ENCODE peak calls at places on chromosomes 6 and 20, in five cellular contexts. F is astrocyte of the cerebellum, W is gastrocnemius medialis, L is transverse colon, U is dorsolateral prefrontal cortex. K is an unnamed sample.

GRCh38 chr20:38452880-38453624 is 17.9 kb upstream of the SNHG17 start:
- DNase-seq in F (peak; percentile 11), W (no peak), L (no peak), U (no peak), K (no peak)

GRCh38 chr6:138544521-138544920 is 45.2 kb upstream of the NHSL1 start:
- DNase-seq in F (no peak), W (no peak), L (no peak), U (no peak), K (no peak)

GRCh38 chr20:63791497-63792156 is 39.4 kb downstream of the ZBTB46 start:
- DNase-seq in F (no peak), W (no peak), L (no peak), U (no peak), K (no peak)

GRCh38 chr6:146968041-146968760 is 236.0 kb upstream of the STXBP5 start:
- DNase-seq in F (peak; percentile 74), W (no peak), L (no peak), U (no peak), K (peak; percentile 54)

GRCh38 chr20:46324379-46324778 is 16.1 kb upstream of the CDH22 start:
- DNase-seq in F (no peak), W (no peak), L (no peak), U (no peak), K (no peak)

GRCh38 chr20:3811421-3812258 is 8.7 kb upstream of the AP5S1 start:
- DNase-seq in F (peak; percentile 96), W (peak; percentile 96), L (peak; percentile 98), U (peak; percentile 98), K (peak; percentile 91)

GRCh38 chr6:31142356-31142755 is 3.5 kb upstream of the PSORS1C2 start:
- DNase-seq in F (no peak), W (no peak), L (no peak), U (no peak), K (no peak)

GRCh38 chr20:23050847-23051627 is 1.6 kb upstream of the THBD start:
- DNase-seq in F (peak; percentile 52), W (peak; percentile 55), L (peak; percentile 54), U (no peak), K (no peak)

GRCh38 chr20:63653041-63653973 is at the start of gene STMN3:
- DNase-seq in F (peak; percentile 62), W (peak; percentile 43), L (peak; percentile 83), U (peak; percentile 93), K (peak; percentile 9)

GRCh38 chr6:132919476-132919875 is 105.1 kb downstream of the RPS12 start:
- DNase-seq in F (peak; percentile 87), W (peak; percentile 51), L (peak; percentile 21), U (no peak), K (peak; percentile 59)

GRCh38 chr20:57460781-57461465 is 64.0 kb downstream of the CTCFL start:
- DNase-seq in F (no peak), W (no peak), L (no peak), U (no peak), K (no peak)

GRCh38 chr6:132863895-132864294 is 49.5 kb downstream of the RPS12 start:
- DNase-seq in F (no peak), W (no peak), L (no peak), U (no peak), K (no peak)

GRCh38 chr6:52423971-52424381 is 3.8 kb downstream of the EFHC1 start:
- DNase-seq in F (peak; percentile 88), W (no peak), L (no peak), U (no peak), K (peak; percentile 47)

GRCh38 chr20:44448753-44449546 is 26.7 kb upstream of the TTPAL start:
- DNase-seq in F (no peak), W (no peak), L (peak; percentile 52), U (no peak), K (no peak)

GRCh38 chr6:106973841-106974336 is 640 bp downstream of the CD24 start:
- DNase-seq in F (no peak), W (no peak), L (no peak), U (no peak), K (no peak)

GRCh38 chr20:50591233-50591852 is 81.2 kb downstream of the PTPN1 start:
- DNase-seq in F (no peak), W (no peak), L (no peak), U (no peak), K (no peak)

GRCh38 chr6:106387875-106388274 is 27.4 kb downstream of the CRYBG1 start:
- DNase-seq in F (no peak), W (no peak), L (no peak), U (no peak), K (no peak)

GRCh38 chr6:99993533-99994251 is at the start of gene MCHR2:
- DNase-seq in F (no peak), W (no peak), L (no peak), U (peak; percentile 48), K (no peak)

GRCh38 chr6:3775906-3776305 is 24.4 kb upstream of the PXDC1 start:
- DNase-seq in F (no peak), W (no peak), L (no peak), U (no peak), K (no peak)

GRCh38 chr6:126268087-126268486 is 71.8 kb upstream of the CENPW start:
- DNase-seq in F (no peak), W (no peak), L (no peak), U (no peak), K (no peak)

GRCh38 chr20:5474646-5475550 is 158.1 kb upstream of the PROKR2 start:
- DNase-seq in F (no peak), W (no peak), L (no peak), U (no peak), K (no peak)

GRCh38 chr6:41958022-41958856 is 16.6 kb upstream of the CCND3 start:
- DNase-seq in F (no peak), W (no peak), L (no peak), U (no peak), K (no peak)

GRCh38 chr6:93568169-93568568 is 148.8 kb upstream of the EPHA7 start:
- DNase-seq in F (no peak), W (no peak), L (no peak), U (no peak), K (no peak)

GRCh38 chr6:133408543-133408942 is 167.4 kb downstream of the EYA4 start:
- DNase-seq in F (no peak), W (no peak), L (no peak), U (no peak), K (no peak)

GRCh38 chr6:14309516-14309915 is 191.9 kb downstream of the CD83 start:
- DNase-seq in F (no peak), W (no peak), L (no peak), U (no peak), K (no peak)

GRCh38 chr20:44967207-44967807 is 995 bp downstream of the STK4 start:
- DNase-seq in F (no peak), W (no peak), L (peak; percentile 40), U (no peak), K (no peak)

GRCh38 chr6:164216368-164216767 is 801.9 kb downstream of the QKI start:
- DNase-seq in F (no peak), W (no peak), L (no peak), U (no peak), K (no peak)

GRCh38 chr6:157670466-157671186 is 152.4 kb upstream of the SNX9 start:
- DNase-seq in F (no peak), W (no peak), L (no peak), U (no peak), K (no peak)

GRCh38 chr20:15333170-15333569 is 995.8 kb upstream of the FLRT3 start:
- DNase-seq in F (no peak), W (no peak), L (no peak), U (no peak), K (no peak)

GRCh38 chr6:158648682-158649131 is 1.1 kb upstream of the SYTL3 start:
- DNase-seq in F (no peak), W (no peak), L (no peak), U (no peak), K (peak; percentile 91)

GRCh38 chr20:52049001-52049731 is 142.4 kb downstream of the ZFP64 start:
- DNase-seq in F (no peak), W (no peak), L (no peak), U (no peak), K (peak; percentile 40)

GRCh38 chr6:155455766-155456165 is at the start of gene NOX3:
- DNase-seq in F (no peak), W (no peak), L (no peak), U (no peak), K (no peak)

GRCh38 chr6:41560440-41561192 is 14.4 kb downstream of the FOXP4 start:
- DNase-seq in F (no peak), W (no peak), L (peak; percentile 77), U (no peak), K (no peak)

GRCh38 chr6:149890629-149891045 is 7.3 kb downstream of the RAET1E start:
- DNase-seq in F (no peak), W (no peak), L (no peak), U (no peak), K (no peak)
- H3K4me3 ChIP-seq in F (no peak overlapping the region), W (no peak overlapping the region), L (no peak overlapping the region), U (no peak overlapping the region), K (no peak overlapping the region)

GRCh38 chr20:19992996-19993908 is 23.9 kb upstream of the NAA20 start:
- DNase-seq in F (peak; percentile 73), W (no peak), L (no peak), U (no peak), K (peak; percentile 79)
- H3K4me3 ChIP-seq in F (peak overlapping the region; percentile 4), W (peak overlapping the region; percentile 14), L (no peak overlapping the region), U (no peak overlapping the region), K (peak overlapping the region; percentile 34)

GRCh38 chr20:36587388-36588136 is 14.2 kb downstream of the TGIF2 start:
- DNase-seq in F (no peak), W (no peak), L (no peak), U (no peak), K (no peak)

GRCh38 chr20:36582821-36583220 is 9.4 kb downstream of the TGIF2 start:
- DNase-seq in F (no peak), W (no peak), L (no peak), U (no peak), K (no peak)

GRCh38 chr20:36584018-36584481 is 10.7 kb downstream of the TGIF2 start:
- DNase-seq in F (no peak), W (no peak), L (no peak), U (no peak), K (no peak)

GRCh38 chr20:36582322-36582721 is 8.9 kb downstream of the TGIF2 start:
- DNase-seq in F (no peak), W (no peak), L (no peak), U (no peak), K (no peak)

DNA sequence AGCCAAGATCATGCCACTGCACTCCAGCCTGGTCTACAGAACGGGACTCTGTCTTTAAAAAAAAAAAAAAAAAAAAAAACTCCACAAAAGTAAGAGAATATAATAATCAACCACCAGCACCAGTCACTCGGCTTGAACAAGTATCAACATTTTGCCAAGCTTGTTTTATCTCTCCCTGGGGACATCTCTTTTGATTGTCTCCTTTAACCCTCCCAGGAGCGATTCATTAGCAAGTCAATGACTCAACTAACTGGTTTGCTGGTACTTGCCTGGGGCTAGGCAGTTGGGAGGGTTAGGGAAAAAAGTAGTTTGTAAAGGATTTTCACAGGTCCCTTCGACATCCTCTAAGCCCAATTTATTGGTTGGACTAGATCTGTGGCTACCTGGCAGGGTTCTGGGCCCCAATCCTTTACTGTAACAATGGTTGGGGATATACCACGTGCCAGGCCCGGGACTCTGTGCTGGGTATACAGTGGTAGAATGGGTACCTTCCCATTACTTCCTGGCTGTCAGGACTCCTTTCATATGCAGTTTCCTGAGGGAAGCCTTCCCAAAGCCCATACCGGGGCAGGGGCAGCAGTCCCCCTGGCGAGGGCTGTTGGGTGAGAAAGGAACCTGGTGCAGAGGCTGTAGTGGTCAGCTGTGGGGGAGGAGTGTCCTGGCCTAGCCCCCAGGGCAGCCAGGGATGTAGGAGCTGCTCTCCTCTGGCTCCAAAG is 12.2 kb downstream of the TGIF2 start:
- DNase-seq in F (no peak), W (no peak), L (no peak), U (no peak), K (no peak)
- H3K4me3 ChIP-seq in F (no peak overlapping the region), W (no peak overlapping the region), L (no peak overlapping the region), U (no peak overlapping the region), K (no peak overlapping the region)

GRCh38 chr20:41139227-41140093 is 2.1 kb downstream of the PLCG1 start:
- DNase-seq in F (no peak), W (no peak), L (peak; percentile 5), U (no peak), K (no peak)
- H3K4me3 ChIP-seq in F (peak overlapping the region; percentile 75), W (peak overlapping the region; percentile 90), L (no peak overlapping the region), U (peak overlapping the region; percentile 91), K (peak overlapping the region; percentile 75)

K was measured in AG04449.